ENCODE peak calls at places on chromosomes 7 and 10, in nine cellular contexts. C, B, F, Q, H, I, D, L and P are unnamed samples. For H3K4me1, the result is how much of the 10 kb centered on the place peaks cover.

GRCh38 chr10:8577681-8578080 is 523.2 kb downstream of the GATA3 start:
- DNase-seq in C (no peak), B (no peak), F (no peak), Q (no peak), H (no peak), I (no peak), D (no peak), L (no peak), P (no peak)

GRCh38 chr10:125742465-125742864 is 23.0 kb downstream of the EDRF1 start:
- DNase-seq in C (no peak), B (no peak), F (no peak), Q (no peak), H (no peak), I (no peak), D (no peak), L (no peak), P (no peak)

GRCh38 chr7:141495057-141495456 is 56.2 kb upstream of the AGK start:
- DNase-seq in C (no peak), B (no peak), F (no peak), Q (no peak), H (no peak), I (no peak), D (no peak), L (no peak), P (no peak)

GRCh38 chr7:84247591-84247990 is 53.0 kb upstream of the SEMA3A start:
- DNase-seq in C (no peak), B (no peak), F (no peak), Q (peak), H (no peak), I (no peak), D (no peak), L (peak), P (no peak)

GRCh38 chr7:26507375-26508068 is 215.9 kb downstream of the SNX10 start:
- DNase-seq in C (no peak), B (no peak), F (no peak), Q (no peak), H (no peak), I (no peak), D (no peak), L (no peak), P (no peak)

GRCh38 chr7:128419262-128419661 is 9.5 kb upstream of the IMPDH1 start:
- DNase-seq in C (no peak), B (no peak), F (no peak), Q (no peak), H (no peak), I (no peak), D (no peak), L (no peak), P (no peak)

GRCh38 chr7:27098493-27099223 is 2.9 kb upstream of the HOXA1 start:
- DNase-seq in C (no peak), B (peak), F (peak), Q (peak), H (no peak), I (no peak), D (no peak), L (peak), P (no peak)

GRCh38 chr7:122532406-122533269 is 166.3 kb downstream of the RNF133 start:
- DNase-seq in C (no peak), B (no peak), F (peak), Q (no peak), H (no peak), I (no peak), D (no peak), L (peak), P (no peak)

GRCh38 chr10:44923611-44924010 is 12.5 kb downstream of the TMEM72 start:
- DNase-seq in C (no peak), B (no peak), F (no peak), Q (no peak), H (no peak), I (no peak), D (no peak), L (no peak), P (no peak)

GRCh38 chr7:55307123-55307916 is 57.8 kb upstream of the LANCL2 start:
- DNase-seq in C (no peak), B (no peak), F (peak), Q (peak), H (no peak), I (no peak), D (no peak), L (peak), P (no peak)

GRCh38 chr10:79399242-79399831 is 46.1 kb downstream of the ZCCHC24 start:
- DNase-seq in C (peak), B (peak), F (peak), Q (peak), H (peak), I (peak), D (peak), L (peak), P (no peak)

GRCh38 chr10:96587255-96588059 is 645 bp upstream of the TM9SF3 start:
- DNase-seq in C (no peak), B (peak), F (no peak), Q (peak), H (no peak), I (no peak), D (no peak), L (peak), P (peak)

GRCh38 chr10:85170026-85170425 is 841.6 kb downstream of the CCSER2 start:
- DNase-seq in C (no peak), B (no peak), F (no peak), Q (no peak), H (no peak), I (no peak), D (no peak), L (no peak), P (no peak)
- H3K27ac ChIP-seq in C (no peak), B (no peak), F (no peak), Q (no peak), H (peak), I (no peak), D (no peak), L (no peak), P (no peak)

GRCh38 chr7:154903083-154903731 is 99.7 kb downstream of the PAXIP1 start:
- DNase-seq in C (no peak), B (no peak), F (peak), Q (no peak), H (no peak), I (no peak), D (peak), L (no peak), P (no peak)
- H3K4me1 ChIP-seq in C (under half), B (under half), F (under half), Q (under half), H (under half), I (under half), D (under half), L (under half), P (under half)

DNA sequence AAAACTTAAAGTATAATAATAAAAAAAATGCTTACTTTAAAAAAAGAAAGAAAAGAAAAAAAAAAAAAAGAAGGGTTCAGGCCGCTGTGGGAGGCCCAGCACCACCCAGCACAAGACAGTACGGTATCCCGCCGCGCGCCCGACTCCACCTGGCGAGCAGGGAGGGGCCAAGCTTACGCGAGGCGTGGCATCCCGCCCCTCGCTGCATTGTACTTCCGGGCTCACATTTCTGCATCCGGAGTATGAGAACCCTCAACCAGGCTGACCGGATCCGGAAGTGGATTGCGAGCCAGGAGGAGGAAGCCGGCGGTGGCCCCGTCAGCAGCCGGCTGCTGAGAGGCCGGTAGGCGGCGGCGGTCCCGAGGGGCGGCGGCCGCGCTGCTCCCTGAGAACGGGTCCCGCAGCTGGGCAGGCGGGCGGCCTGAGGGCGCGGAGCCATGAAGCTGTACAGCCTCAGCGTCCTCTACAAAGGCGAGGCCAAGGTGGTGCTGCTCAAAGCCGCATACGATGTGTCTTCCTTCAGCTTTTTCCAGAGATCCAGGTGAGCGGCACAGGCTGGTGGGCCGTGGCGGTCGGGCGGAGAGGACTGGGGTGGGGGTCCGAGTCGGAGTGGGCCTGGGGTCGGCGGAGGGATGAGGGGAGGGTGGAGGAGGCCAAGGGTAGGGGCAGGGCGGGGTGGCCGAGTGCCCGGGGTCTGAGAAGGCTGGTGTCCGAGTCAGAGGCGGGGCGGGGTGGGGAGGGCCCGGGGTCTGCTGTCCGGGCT is at the start of gene YKT6:
- DNase-seq in C (peak), B (peak), F (peak), Q (peak), H (peak), I (peak), D (peak), L (peak), P (peak)
- TF ChIP-seq CTCF in C (peak), B (peak), F (peak), Q (peak), H (peak), I (peak), D (peak), L (peak), P (peak)

GRCh38 chr7:106041140-106041717 is 70.9 kb downstream of the SYPL1 start:
- DNase-seq in C (no peak), B (no peak), F (peak), Q (no peak), H (no peak), I (no peak), D (no peak), L (peak), P (no peak)

GRCh38 chr7:106039486-106040060 is 72.5 kb downstream of the SYPL1 start:
- DNase-seq in C (no peak), B (peak), F (peak), Q (peak), H (no peak), I (no peak), D (no peak), L (peak), P (no peak)

GRCh38 chr7:106045139-106045538 is 67.0 kb downstream of the SYPL1 start:
- DNase-seq in C (no peak), B (no peak), F (no peak), Q (no peak), H (no peak), I (no peak), D (no peak), L (no peak), P (no peak)

GRCh38 chr7:106038916-106039315 is 73.2 kb downstream of the SYPL1 start:
- DNase-seq in C (no peak), B (no peak), F (no peak), Q (no peak), H (no peak), I (no peak), D (no peak), L (no peak), P (no peak)

GRCh38 chr7:106042196-106042611 is 69.9 kb downstream of the SYPL1 start:
- DNase-seq in C (no peak), B (no peak), F (no peak), Q (no peak), H (no peak), I (no peak), D (no peak), L (no peak), P (no peak)
- H3K27ac ChIP-seq in C (no peak), B (no peak), F (no peak), Q (no peak), H (no peak), I (no peak), D (no peak), L (peak), P (no peak)

GRCh38 chr7:148115308-148115707 is 475.3 kb upstream of the C7orf33 start:
- DNase-seq in C (no peak), B (no peak), F (peak), Q (no peak), H (no peak), I (no peak), D (no peak), L (no peak), P (no peak)

GRCh38 chr7:148114807-148115206 is 475.8 kb upstream of the C7orf33 start:
- DNase-seq in C (no peak), B (no peak), F (no peak), Q (no peak), H (no peak), I (no peak), D (no peak), L (no peak), P (no peak)

GRCh38 chr7:148116954-148117353 is 473.6 kb upstream of the C7orf33 start:
- DNase-seq in C (no peak), B (no peak), F (no peak), Q (no peak), H (no peak), I (no peak), D (no peak), L (no peak), P (no peak)

GRCh38 chr7:148118371-148118770 is 472.2 kb upstream of the C7orf33 start:
- DNase-seq in C (no peak), B (no peak), F (no peak), Q (no peak), H (no peak), I (no peak), D (no peak), L (no peak), P (no peak)

GRCh38 chr7:148116195-148116594 is 474.4 kb upstream of the C7orf33 start:
- DNase-seq in C (no peak), B (no peak), F (no peak), Q (no peak), H (no peak), I (no peak), D (no peak), L (no peak), P (no peak)
- H3K4me1 ChIP-seq in C (under half), B (under half), F (under half), Q (under half), H (under half), I (under half), D (under half), L (under half), P (under half)

GRCh38 chr7:135281363-135281949 is 47.8 kb downstream of the STRA8 start:
- DNase-seq in C (peak), B (peak), F (peak), Q (peak), H (peak), I (no peak), D (no peak), L (peak), P (peak)
- TF ChIP-seq CTCF in C (peak), B (peak), F (peak), Q (peak), H (peak), I (peak), D (peak), L (peak), P (peak)